ENCODE peak calls at places on chromosomes 2 and 18, in four cellular contexts. One of them, this sample, is unnamed.

GRCh38 chr2:207772081-207772843 is 2.6 kb upstream of the FZD5 start:
- DNase-seq in A549: no peak
- DNase-seq in heart right ventricle: no peak
- DNase-seq in mesendoderm: peak; percentile 84
- DNase-seq in this sample: no peak

GRCh38 chr2:9650119-9650821 is 19.5 kb upstream of the YWHAQ start:
- DNase-seq in A549: no peak
- DNase-seq in heart right ventricle: no peak
- DNase-seq in mesendoderm: no peak
- DNase-seq in this sample: no peak

GRCh38 chr2:144520718-144521487 is 984 bp upstream of the ZEB2 start:
- DNase-seq in A549: no peak
- DNase-seq in heart right ventricle: no peak
- DNase-seq in mesendoderm: no peak
- DNase-seq in this sample: no peak

GRCh38 chr2:25844089-25844488 is 34.2 kb downstream of the ASXL2 start:
- DNase-seq in A549: no peak
- DNase-seq in heart right ventricle: no peak
- DNase-seq in mesendoderm: no peak
- DNase-seq in this sample: peak; percentile 13

GRCh38 chr2:43495727-43496126 is 100.1 kb downstream of the THADA start:
- DNase-seq in A549: no peak
- DNase-seq in heart right ventricle: no peak
- DNase-seq in mesendoderm: no peak
- DNase-seq in this sample: no peak

GRCh38 chr2:201929627-201930026 is 104.0 kb upstream of the FZD7 start:
- DNase-seq in A549: no peak
- DNase-seq in heart right ventricle: no peak
- DNase-seq in mesendoderm: peak; percentile 91
- DNase-seq in this sample: no peak

GRCh38 chr2:222756951-222757645 is 85.6 kb downstream of the MOGAT1 start:
- DNase-seq in A549: peak; percentile 68
- DNase-seq in heart right ventricle: no peak
- DNase-seq in mesendoderm: peak; percentile 76
- DNase-seq in this sample: no peak

GRCh38 chr2:219296631-219297391 is 12.4 kb downstream of the PTPRN start:
- DNase-seq in A549: no peak
- DNase-seq in heart right ventricle: no peak
- DNase-seq in mesendoderm: no peak
- DNase-seq in this sample: no peak

GRCh38 chr2:144508162-144508765 is 11.7 kb downstream of the ZEB2 start:
- DNase-seq in A549: no peak
- DNase-seq in heart right ventricle: no peak
- DNase-seq in mesendoderm: no peak
- DNase-seq in this sample: no peak

GRCh38 chr2:10284108-10284870 is 18.4 kb upstream of the HPCAL1 start:
- DNase-seq in A549: no peak
- DNase-seq in heart right ventricle: no peak
- DNase-seq in mesendoderm: no peak
- DNase-seq in this sample: no peak

GRCh38 chr2:148813603-148814065 is 61.4 kb upstream of the KIF5C start:
- DNase-seq in A549: no peak
- DNase-seq in heart right ventricle: no peak
- DNase-seq in mesendoderm: peak; percentile 94
- DNase-seq in this sample: no peak

GRCh38 chr18:35745814-35746213 is 164.3 kb downstream of the GALNT1 start:
- DNase-seq in A549: no peak
- DNase-seq in heart right ventricle: no peak
- DNase-seq in mesendoderm: no peak
- DNase-seq in this sample: no peak

GRCh38 chr2:72147303-72147970 is at the start of gene CYP26B1:
- DNase-seq in A549: no peak
- DNase-seq in heart right ventricle: no peak
- DNase-seq in mesendoderm: peak; percentile 45
- DNase-seq in this sample: no peak

GRCh38 chr18:49728542-49728941 is 84.8 kb downstream of the ACAA2 start:
- DNase-seq in A549: peak; percentile 21
- DNase-seq in heart right ventricle: peak; percentile 45
- DNase-seq in mesendoderm: peak; percentile 89
- DNase-seq in this sample: no peak

GRCh38 chr2:28359222-28360065 is 33.2 kb upstream of the FOSL2 start:
- DNase-seq in A549: no peak
- DNase-seq in heart right ventricle: no peak
- DNase-seq in mesendoderm: no peak
- DNase-seq in this sample: peak; percentile 70

GRCh38 chr2:20151116-20151571 is 73.8 kb downstream of the SDC1 start:
- DNase-seq in A549: no peak
- DNase-seq in heart right ventricle: no peak
- DNase-seq in mesendoderm: no peak
- DNase-seq in this sample: no peak

GRCh38 chr2:237294509-237294908 is 119.5 kb downstream of the COL6A3 start:
- DNase-seq in A549: no peak
- DNase-seq in heart right ventricle: no peak
- DNase-seq in mesendoderm: no peak
- DNase-seq in this sample: no peak

GRCh38 chr2:232871418-232871834 is 1.4 kb downstream of the SNORC start:
- DNase-seq in A549: no peak
- DNase-seq in heart right ventricle: no peak
- DNase-seq in mesendoderm: no peak
- DNase-seq in this sample: no peak

GRCh38 chr2:158969717-158970521 is 1.5 kb downstream of the TANC1 start:
- DNase-seq in A549: no peak
- DNase-seq in heart right ventricle: peak; percentile 55
- DNase-seq in mesendoderm: peak; percentile 63
- DNase-seq in this sample: no peak

GRCh38 chr2:128513416-128514283 is 195.0 kb upstream of the HS6ST1 start:
- DNase-seq in A549: no peak
- DNase-seq in heart right ventricle: no peak
- DNase-seq in mesendoderm: no peak
- DNase-seq in this sample: no peak

GRCh38 chr18:1513519-1513918 is 608.8 kb downstream of the ADCYAP1 start:
- DNase-seq in A549: no peak
- DNase-seq in heart right ventricle: no peak
- DNase-seq in mesendoderm: no peak
- DNase-seq in this sample: no peak

GRCh38 chr2:225411452-225411851 is 11.9 kb downstream of the NYAP2 start:
- DNase-seq in A549: no peak
- DNase-seq in heart right ventricle: no peak
- DNase-seq in mesendoderm: peak; percentile 26
- DNase-seq in this sample: no peak

GRCh38 chr2:121611730-121612705 is 37.2 kb downstream of the CLASP1 start:
- DNase-seq in A549: no peak
- DNase-seq in heart right ventricle: no peak
- DNase-seq in mesendoderm: no peak
- DNase-seq in this sample: no peak

GRCh38 chr18:1011342-1011741 is 106.7 kb downstream of the ADCYAP1 start:
- DNase-seq in A549: no peak
- DNase-seq in heart right ventricle: no peak
- DNase-seq in mesendoderm: no peak
- DNase-seq in this sample: no peak

GRCh38 chr18:14053661-14054060 is 78.6 kb downstream of the ZNF519 start:
- DNase-seq in A549: no peak
- DNase-seq in heart right ventricle: no peak
- DNase-seq in mesendoderm: no peak
- DNase-seq in this sample: no peak

GRCh38 chr2:46666044-46666662 is 186.8 kb downstream of the TMEM247 start:
- DNase-seq in A549: no peak
- DNase-seq in heart right ventricle: peak; percentile 77
- DNase-seq in mesendoderm: no peak
- DNase-seq in this sample: no peak

GRCh38 chr2:127359520-127359919 is 28.3 kb downstream of the MAP3K2 start:
- DNase-seq in A549: no peak
- DNase-seq in heart right ventricle: no peak
- DNase-seq in mesendoderm: peak; percentile 35
- DNase-seq in this sample: no peak
- H3K4me3 ChIP-seq in A549: no peak overlapping the region
- H3K4me3 ChIP-seq in heart right ventricle: no peak overlapping the region
- H3K4me3 ChIP-seq in mesendoderm: no peak overlapping the region
- H3K4me3 ChIP-seq in this sample: no peak overlapping the region

GRCh38 chr2:241540391-241540765 is 18.2 kb upstream of the BOK start:
- DNase-seq in A549: no peak
- DNase-seq in heart right ventricle: no peak
- DNase-seq in mesendoderm: peak; percentile 48
- DNase-seq in this sample: no peak

GRCh38 chr2:241541564-241542277 is 16.8 kb upstream of the BOK start:
- DNase-seq in A549: no peak
- DNase-seq in heart right ventricle: no peak
- DNase-seq in mesendoderm: no peak
- DNase-seq in this sample: no peak

GRCh38 chr2:241542278-241542605 is 16.3 kb upstream of the BOK start:
- DNase-seq in A549: no peak
- DNase-seq in heart right ventricle: no peak
- DNase-seq in mesendoderm: no peak
- DNase-seq in this sample: no peak

GRCh38 chr2:241539616-241540374 is 18.8 kb upstream of the BOK start:
- DNase-seq in A549: no peak
- DNase-seq in heart right ventricle: no peak
- DNase-seq in mesendoderm: no peak
- DNase-seq in this sample: no peak

GRCh38 chr2:241540766-241541561 is 17.6 kb upstream of the BOK start:
- DNase-seq in A549: peak; percentile 50
- DNase-seq in heart right ventricle: peak; percentile 61
- DNase-seq in mesendoderm: peak; percentile 77
- DNase-seq in this sample: no peak
- H3K4me3 ChIP-seq in A549: peak overlapping the region; percentile 44
- H3K4me3 ChIP-seq in heart right ventricle: peak overlapping the region; percentile 42
- H3K4me3 ChIP-seq in mesendoderm: no peak overlapping the region
- H3K4me3 ChIP-seq in this sample: peak overlapping the region; percentile 31

DNA sequence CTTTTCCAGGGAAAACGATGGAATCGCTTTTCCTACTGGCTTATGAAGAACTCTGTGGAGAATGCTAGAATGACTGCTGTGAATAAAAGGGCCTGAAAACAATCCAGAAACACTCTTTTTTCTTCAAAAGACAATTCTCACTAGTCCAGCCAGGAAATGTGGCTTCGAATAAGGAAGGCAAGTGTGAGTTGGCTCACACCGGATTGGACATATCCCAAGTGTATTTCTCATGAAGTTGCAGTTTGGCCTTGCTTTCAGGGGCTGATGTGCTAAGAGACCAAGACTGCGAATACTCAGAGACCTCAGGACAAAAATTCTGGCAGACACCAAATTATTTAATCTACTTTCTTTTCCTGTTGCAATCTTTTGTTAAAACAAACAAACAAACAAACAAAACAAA is 54.0 kb downstream of the FIGN start:
- DNase-seq in A549: no peak
- DNase-seq in heart right ventricle: no peak
- DNase-seq in mesendoderm: no peak
- DNase-seq in this sample: peak; percentile 65
- H3K4me3 ChIP-seq in A549: no peak overlapping the region
- H3K4me3 ChIP-seq in heart right ventricle: no peak overlapping the region
- H3K4me3 ChIP-seq in mesendoderm: no peak overlapping the region
- H3K4me3 ChIP-seq in this sample: no peak overlapping the region

DNA sequence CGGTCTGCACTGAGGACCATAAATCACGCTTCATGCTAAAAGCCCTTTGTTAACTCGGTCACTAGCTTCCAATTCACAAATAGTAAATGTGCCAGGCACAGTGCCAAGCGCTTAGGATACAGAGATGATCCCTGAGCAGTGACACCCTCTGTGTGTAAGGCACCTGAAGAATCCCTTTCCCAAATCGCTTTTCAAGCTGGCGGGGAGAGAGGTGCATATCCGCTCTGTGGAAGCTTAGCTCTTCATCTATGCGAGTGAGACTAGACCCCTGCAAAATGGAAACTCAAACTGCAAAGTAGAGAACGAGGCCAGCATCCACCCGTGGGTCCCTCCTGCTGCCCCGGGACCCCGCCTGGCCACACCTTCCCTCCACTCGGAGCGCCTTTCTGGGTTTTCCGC is 2.4 kb downstream of the PIEZO2 start:
- DNase-seq in A549: no peak
- DNase-seq in heart right ventricle: no peak
- DNase-seq in mesendoderm: peak; percentile 13
- DNase-seq in this sample: no peak
- H3K4me3 ChIP-seq in A549: no peak overlapping the region
- H3K4me3 ChIP-seq in heart right ventricle: no peak overlapping the region
- H3K4me3 ChIP-seq in mesendoderm: peak overlapping the region; percentile 27
- H3K4me3 ChIP-seq in this sample: peak overlapping the region; percentile 45

GRCh38 chr18:57789105-57789504 is 14.0 kb downstream of the ATP8B1 start:
- DNase-seq in A549: no peak
- DNase-seq in heart right ventricle: no peak
- DNase-seq in mesendoderm: no peak
- DNase-seq in this sample: peak; percentile 67
- H3K4me3 ChIP-seq in A549: no peak overlapping the region
- H3K4me3 ChIP-seq in heart right ventricle: no peak overlapping the region
- H3K4me3 ChIP-seq in mesendoderm: no peak overlapping the region
- H3K4me3 ChIP-seq in this sample: no peak overlapping the region

GRCh38 chr2:195613922-195614321 is 43.1 kb upstream of the SLC39A10 start:
- DNase-seq in A549: peak; percentile 47
- DNase-seq in heart right ventricle: no peak
- DNase-seq in mesendoderm: peak; percentile 95
- DNase-seq in this sample: peak; percentile 36
- H3K4me3 ChIP-seq in A549: peak overlapping the region; percentile 23
- H3K4me3 ChIP-seq in heart right ventricle: peak overlapping the region; percentile 30
- H3K4me3 ChIP-seq in mesendoderm: no peak overlapping the region
- H3K4me3 ChIP-seq in this sample: no peak overlapping the region

GRCh38 chr18:26418225-26418624 is 130.1 kb downstream of the KCTD1 start:
- DNase-seq in A549: no peak
- DNase-seq in heart right ventricle: no peak
- DNase-seq in mesendoderm: no peak
- DNase-seq in this sample: no peak
- H3K4me3 ChIP-seq in A549: no peak overlapping the region
- H3K4me3 ChIP-seq in heart right ventricle: no peak overlapping the region
- H3K4me3 ChIP-seq in mesendoderm: no peak overlapping the region
- H3K4me3 ChIP-seq in this sample: no peak overlapping the region